ENCODE peak calls at places on chromosomes 12 and 14, in five cellular contexts. N, G, Z, U and A are unnamed samples.

GRCh38 chr14:60101801-60102200 is 10.1 kb downstream of the PCNX4 start:
- DNase-seq in N (peak; percentile 52), G (no peak), Z (no peak), U (no peak), A (no peak)

GRCh38 chr12:98416845-98417244 is 98.5 kb upstream of the TMPO start:
- DNase-seq in N (peak; percentile 26), G (no peak), Z (no peak), U (no peak), A (no peak)

GRCh38 chr14:85711620-85712019 is 181.7 kb downstream of the FLRT2 start:
- DNase-seq in N (no peak), G (no peak), Z (no peak), U (no peak), A (no peak)

GRCh38 chr12:74537707-74538385 is at the start of gene ATXN7L3B:
- DNase-seq in N (peak; percentile 87), G (peak; percentile 97), Z (peak; percentile 96), U (peak; percentile 94), A (peak; percentile 89)

GRCh38 chr12:132659146-132659545 is 28.0 kb downstream of the POLE start:
- DNase-seq in N (no peak), G (no peak), Z (peak; percentile 42), U (no peak), A (no peak)

GRCh38 chr12:9760699-9761406 is at the start of gene CD69:
- DNase-seq in N (no peak), G (no peak), Z (no peak), U (no peak), A (peak; percentile 42)

GRCh38 chr12:80352476-80352875 is 91.6 kb upstream of the PTPRQ start:
- DNase-seq in N (peak; percentile 13), G (no peak), Z (no peak), U (no peak), A (no peak)

GRCh38 chr12:11653215-11653753 is 3.8 kb downstream of the ETV6 start:
- DNase-seq in N (no peak), G (no peak), Z (no peak), U (no peak), A (peak; percentile 67)

GRCh38 chr12:25071366-25071765 is 122.5 kb upstream of the BCAT1 start:
- DNase-seq in N (no peak), G (no peak), Z (no peak), U (no peak), A (no peak)

GRCh38 chr14:93970589-93970966 is 5.8 kb downstream of the ASB2 start:
- DNase-seq in N (no peak), G (no peak), Z (no peak), U (no peak), A (no peak)

GRCh38 chr12:94262228-94263010 is 114.0 kb downstream of the PLXNC1 start:
- DNase-seq in N (peak; percentile 92), G (peak; percentile 94), Z (peak; percentile 95), U (peak; percentile 95), A (peak; percentile 69)

GRCh38 chr12:46480282-46480681 is 107.7 kb upstream of the SLC38A2 start:
- DNase-seq in N (no peak), G (no peak), Z (no peak), U (no peak), A (no peak)

GRCh38 chr14:94816113-94816512 is 46.2 kb upstream of the GSC start:
- DNase-seq in N (no peak), G (no peak), Z (no peak), U (no peak), A (no peak)

GRCh38 chr14:69571879-69572633 is 2.6 kb downstream of the CCDC177 start:
- DNase-seq in N (no peak), G (no peak), Z (no peak), U (no peak), A (peak; percentile 51)

GRCh38 chr12:71432936-71433335 is 6.7 kb upstream of the LGR5 start:
- DNase-seq in N (no peak), G (no peak), Z (no peak), U (no peak), A (no peak)

GRCh38 chr12:124428136-124428791 is 133.4 kb downstream of the RFLNA start:
- DNase-seq in N (peak; percentile 75), G (no peak), Z (peak; percentile 93), U (no peak), A (no peak)

GRCh38 chr12:11718768-11719253 is 69.3 kb downstream of the ETV6 start:
- DNase-seq in N (peak; percentile 87), G (no peak), Z (peak; percentile 84), U (no peak), A (no peak)

DNA sequence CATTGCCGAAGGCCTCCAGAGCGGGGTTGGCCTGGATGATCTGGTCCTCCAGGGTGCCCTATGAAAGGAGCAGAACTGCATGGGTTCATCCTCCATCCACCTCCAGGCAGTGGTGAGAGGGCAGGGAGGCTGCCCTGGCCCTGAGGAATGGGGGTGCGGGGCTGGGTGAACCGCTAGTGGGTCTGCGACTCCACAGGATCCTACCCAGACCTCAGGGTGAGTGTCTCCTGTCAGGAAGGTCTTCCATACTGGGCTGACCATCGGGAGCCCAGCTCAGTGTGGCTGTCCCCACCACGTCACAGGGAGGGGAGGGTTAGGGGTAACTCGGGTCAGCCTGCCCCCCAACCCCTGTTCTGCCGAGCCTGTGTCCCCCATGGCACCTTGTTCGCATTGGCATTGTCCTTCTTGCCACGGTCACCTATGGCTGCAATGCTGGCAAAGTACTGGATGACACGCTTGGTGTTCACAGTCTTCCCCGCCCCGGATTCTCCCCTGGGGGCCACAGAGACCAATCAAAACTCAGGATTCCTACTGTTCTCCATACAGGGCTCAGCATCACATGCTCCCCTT is 3.7 kb downstream of the MYH6 start:
- DNase-seq in N (no peak), G (no peak), Z (no peak), U (no peak), A (no peak)
- TF ChIP-seq CTCF in N (no peak), G (no peak), Z (no peak), U (no peak), A (no peak)

DNA sequence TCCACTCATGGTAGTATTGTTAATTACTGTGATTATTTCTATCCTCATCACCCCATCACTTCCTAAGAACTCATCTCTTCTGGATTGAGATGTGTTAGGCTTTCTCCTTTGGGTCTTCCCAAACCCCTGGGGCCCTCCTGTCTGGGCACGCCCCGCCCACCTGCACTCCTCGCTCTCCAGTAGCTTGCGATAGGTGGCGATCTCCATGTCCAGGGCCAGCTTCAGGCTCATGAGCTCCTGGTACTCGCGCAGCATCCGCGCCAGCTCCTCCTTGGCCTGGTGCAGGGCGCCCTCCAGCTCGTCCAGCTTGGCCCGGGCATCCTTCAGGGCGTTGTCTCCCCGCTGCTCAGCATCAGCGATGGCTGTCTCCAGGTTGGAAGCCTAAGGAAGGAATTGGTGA is 6.8 kb downstream of the KRT71 start:
- DNase-seq in N (no peak), G (no peak), Z (no peak), U (no peak), A (no peak)
- TF ChIP-seq CTCF in N (no peak), G (no peak), Z (no peak), U (no peak), A (no peak)

DNA sequence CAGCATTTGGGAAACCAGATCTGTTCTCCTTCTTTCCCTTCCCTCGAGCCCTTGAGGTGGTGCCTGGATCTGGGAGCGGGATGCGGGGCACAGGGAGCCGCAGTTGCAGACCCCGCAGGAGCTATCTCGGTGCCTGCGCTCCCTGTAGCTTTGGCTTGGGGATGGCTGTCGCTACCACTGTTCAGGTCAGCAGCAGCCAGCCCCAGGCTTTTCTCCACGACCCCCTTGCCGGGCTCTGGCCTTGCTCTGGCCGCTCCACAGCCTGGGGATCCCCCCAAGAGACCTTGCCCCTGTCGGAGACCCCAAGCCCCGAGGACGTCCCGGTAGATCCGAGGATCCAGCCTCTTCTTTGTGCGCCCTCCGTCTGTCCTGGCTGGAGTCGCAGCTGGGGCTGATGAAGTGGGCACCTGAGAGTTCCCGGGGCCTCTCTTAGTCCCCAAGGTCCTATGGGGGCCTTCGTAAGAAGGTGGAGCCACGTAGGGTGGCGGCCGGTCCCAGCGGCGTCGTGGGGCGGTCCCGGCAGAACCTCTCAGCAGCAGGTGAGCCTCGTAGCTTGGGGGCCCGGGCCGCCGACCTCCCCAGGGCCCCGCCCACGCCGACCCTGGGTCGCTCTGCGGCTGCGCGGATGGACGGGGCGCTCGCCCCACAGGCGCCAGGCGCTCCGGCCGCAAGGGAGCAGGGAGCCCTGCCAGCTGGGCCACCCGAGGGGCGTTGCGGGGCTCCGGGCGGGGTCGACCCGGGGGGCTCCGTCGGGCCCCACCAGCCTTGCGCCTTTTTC is 1.3 kb downstream of the DDN start:
- DNase-seq in N (no peak), G (no peak), Z (no peak), U (no peak), A (peak; percentile 97)
- TF ChIP-seq CTCF in N (no peak), G (no peak), Z (no peak), U (no peak), A (no peak)

GRCh38 chr12:127290251-127290650 is 976.7 kb upstream of the TMEM132C start:
- DNase-seq in N (no peak), G (no peak), Z (no peak), U (no peak), A (no peak)
- TF ChIP-seq CTCF in N (no peak), G (no peak), Z (no peak), U (no peak), A (no peak)